ENCODE peak calls at places on chromosome 3, in eight cellular contexts. N is MM.1S, O is colonic mucosa, A is neural progenitor cell, I is thoracic aorta, B is cardiac muscle cell, Y is fibroblast of lung, T is ascending aorta. U is an unnamed sample. For H3K36me3 and H3K4me1, the result is how much of the 10 kb centered on the place peaks cover.

GRCh38 chr3:46087871-46088270 is 60.6 kb upstream of the XCR1 start:
- DNase-seq in O (no peak), T (no peak), N (peak), B (no peak), Y (peak), I (no peak), A (no peak), U (no peak)

GRCh38 chr3:182920515-182921084 is 59.7 kb downstream of the DCUN1D1 start:
- DNase-seq in B (peak), N (no peak), A (peak), Y (peak), O (no peak), I (no peak), T (no peak), U (no peak)

GRCh38 chr3:135051409-135051946 is 256.4 kb downstream of the EPHB1 start:
- DNase-seq in T (no peak), O (no peak), B (no peak), A (no peak), Y (no peak), I (no peak), N (no peak), U (no peak)

GRCh38 chr3:39531681-39532080 is 64.2 kb downstream of the MOBP start:
- DNase-seq in B (no peak), O (no peak), N (no peak), Y (peak), A (no peak), I (peak), T (peak), U (no peak)

GRCh38 chr3:71723452-71724170 is 1.6 kb downstream of the EIF4E3 start:
- DNase-seq in T (no peak), A (no peak), O (no peak), N (peak), Y (no peak), B (no peak), I (no peak), U (no peak)

GRCh38 chr3:63990204-63990603 is 33.1 kb downstream of the PSMD6 start:
- DNase-seq in T (no peak), I (no peak), Y (no peak), B (no peak), A (no peak), N (no peak), O (no peak), U (no peak)

GRCh38 chr3:126959921-126960603 is 22.9 kb upstream of the PLXNA1 start:
- DNase-seq in A (peak), O (no peak), I (no peak), N (no peak), B (no peak), Y (peak), T (no peak), U (peak)

GRCh38 chr3:63948995-63949394 is 36.8 kb upstream of the SCAANT1 start:
- DNase-seq in A (no peak), O (no peak), Y (peak), T (no peak), B (no peak), I (no peak), N (no peak), U (no peak)

GRCh38 chr3:156158656-156159295 is 38.4 kb downstream of the KCNAB1 start:
- DNase-seq in O (no peak), B (no peak), A (no peak), T (no peak), I (no peak), N (no peak), Y (no peak), U (no peak)

GRCh38 chr3:144549161-144549560 is 577.5 kb downstream of the DIPK2A start:
- DNase-seq in Y (peak), N (peak), T (no peak), A (peak), I (no peak), B (peak), O (no peak), U (no peak)

GRCh38 chr3:8656240-8656639 is 11.6 kb upstream of the SSUH2 start:
- DNase-seq in A (no peak), Y (no peak), T (no peak), O (no peak), I (no peak), B (no peak), N (no peak), U (no peak)

GRCh38 chr3:80338366-80338765 is 570.6 kb upstream of the ROBO1 start:
- DNase-seq in O (no peak), T (no peak), I (no peak), N (no peak), B (no peak), Y (peak), A (no peak), U (no peak)

GRCh38 chr3:66039590-66039887 is 821 bp upstream of the MAGI1 start:
- DNase-seq in I (no peak), Y (no peak), A (peak), T (peak), B (peak), N (no peak), O (peak), U (peak)

GRCh38 chr3:131470377-131470776 is 32.4 kb downstream of the MRPL3 start:
- DNase-seq in Y (no peak), N (no peak), I (no peak), B (no peak), T (no peak), O (no peak), A (no peak), U (no peak)

GRCh38 chr3:4776980-4777581 is 202.2 kb upstream of the BHLHE40 start:
- DNase-seq in A (no peak), B (no peak), Y (no peak), I (no peak), O (peak), T (no peak), N (no peak), U (no peak)

GRCh38 chr3:143218176-143218575 is 98.6 kb downstream of the CHST2 start:
- DNase-seq in A (no peak), N (no peak), I (no peak), T (no peak), Y (no peak), O (no peak), B (no peak), U (no peak)

GRCh38 chr3:32733631-32734229 is 48.7 kb downstream of the CNOT10 start:
- DNase-seq in A (peak), N (peak), O (no peak), T (no peak), I (no peak), B (peak), Y (peak), U (no peak)

GRCh38 chr3:56761887-56762605 is 39.7 kb downstream of the ARHGEF3 start:
- DNase-seq in Y (no peak), B (no peak), N (no peak), O (no peak), A (no peak), I (no peak), T (no peak), U (no peak)

GRCh38 chr3:16372362-16373269 is 107.6 kb downstream of the OXNAD1 start:
- DNase-seq in T (no peak), B (no peak), Y (no peak), O (no peak), I (no peak), A (no peak), N (no peak), U (no peak)

DNA sequence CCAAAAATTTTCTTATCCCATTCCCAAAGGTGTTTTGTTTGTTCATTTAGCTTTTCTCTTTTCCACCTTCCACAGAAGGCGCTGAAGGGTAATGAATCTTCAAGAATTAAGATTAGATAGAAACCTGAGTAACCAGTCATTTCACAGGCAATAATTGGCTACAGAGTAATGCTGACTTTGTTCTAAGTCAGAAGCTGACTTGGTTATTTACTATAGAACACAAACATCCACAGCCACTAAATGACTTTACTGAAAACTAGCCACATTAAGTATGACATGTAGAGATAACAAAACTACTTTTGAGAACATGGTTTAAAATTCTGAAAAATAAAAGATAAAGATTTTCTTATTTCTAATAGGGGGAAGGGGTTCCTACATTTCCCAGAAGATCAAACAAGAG is 7.8 kb downstream of the CLDND1 start:
- DNase-seq in T (no peak), Y (no peak), N (no peak), A (no peak), I (no peak), O (no peak), B (no peak), U (no peak)
- H3K36me3 ChIP-seq in T (under half), Y (under half), N (under half), A (under half), I (under half), O (under half), B (under half), U (under half)

GRCh38 chr3:197428961-197429360 is 126.8 kb downstream of the BDH1 start:
- DNase-seq in T (no peak), O (no peak), N (no peak), B (no peak), Y (no peak), I (no peak), A (no peak), U (no peak)

GRCh38 chr3:197426161-197426566 is 127.8 kb upstream of the DLG1 start:
- DNase-seq in B (peak), T (peak), I (no peak), A (no peak), Y (no peak), N (no peak), O (no peak), U (no peak)

GRCh38 chr3:197428117-197428761 is 127.5 kb downstream of the BDH1 start:
- DNase-seq in B (no peak), A (peak), Y (peak), O (peak), T (no peak), N (no peak), I (no peak), U (no peak)

GRCh38 chr3:197425485-197426131 is 127.2 kb upstream of the DLG1 start:
- DNase-seq in O (no peak), B (no peak), A (no peak), Y (no peak), T (no peak), I (no peak), N (no peak), U (no peak)

DNA sequence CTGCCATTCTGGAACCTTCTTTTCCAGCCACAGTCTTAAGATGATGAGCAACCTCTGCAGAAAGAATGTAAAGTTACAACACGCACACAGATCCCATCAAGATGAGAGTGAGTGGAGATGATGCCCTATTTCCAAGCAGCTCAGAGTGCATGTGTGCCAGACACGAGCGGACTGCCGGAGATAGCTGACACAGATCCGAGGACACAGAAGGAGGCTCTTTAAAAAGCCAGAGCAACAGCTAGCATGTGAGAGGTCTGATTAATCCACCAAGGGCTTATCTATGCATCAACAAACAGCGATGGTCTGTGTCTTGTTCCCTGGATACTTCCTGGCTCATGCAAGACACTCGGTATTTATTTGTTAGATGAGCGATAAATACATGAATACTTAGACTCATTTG is 128.6 kb upstream of the DLG1 start:
- DNase-seq in B (no peak), O (no peak), Y (no peak), T (no peak), N (no peak), I (no peak), A (no peak), U (no peak)
- H3K4me1 ChIP-seq in B (under half), O (under half), Y (under half), T (under half), N (under half), I (under half), A (under half), U (under half)

GRCh38 chr3:42905740-42906084 is 230 bp upstream of the ZNF662 start:
- DNase-seq in T (no peak), B (no peak), I (no peak), Y (peak), O (no peak), N (no peak), A (no peak), U (no peak)
- H3K4me3 ChIP-seq in T (peak), B (no peak), I (peak), Y (peak), O (peak), N (no peak), A (no peak), U (peak)

GRCh38 chr3:187274315-187274976 is 17.1 kb downstream of the MASP1 start:
- DNase-seq in T (no peak), N (no peak), I (no peak), A (no peak), O (no peak), B (no peak), Y (no peak), U (no peak)
- H3K36me3 ChIP-seq in T (under half), N (under half), I (under half), A (under half), O (under half), B (under half), Y (under half), U (under half)

GRCh38 chr3:112640333-112640863 is 545 bp downstream of the CCDC80 start:
- DNase-seq in T (peak), Y (peak), O (no peak), A (peak), B (peak), N (no peak), I (no peak), U (no peak)
- H3K4me1 ChIP-seq in T (under half), Y (under half), O (under half), A (under half), B (under half), N (under half), I (half or more), U (under half)

GRCh38 chr3:99817047-99817436 is 620 bp upstream of the CMSS1 start:
- DNase-seq in N (peak), I (no peak), B (no peak), Y (no peak), T (no peak), O (peak), A (peak), U (no peak)

GRCh38 chr3:99817437-99818240 is at the start of gene CMSS1:
- DNase-seq in Y (peak), T (peak), O (peak), B (peak), A (peak), I (peak), N (peak), U (peak)

GRCh38 chr3:99823723-99824711 is 6.4 kb downstream of the CMSS1 start:
- DNase-seq in T (no peak), N (no peak), Y (no peak), O (no peak), I (no peak), B (no peak), A (peak), U (no peak)

DNA sequence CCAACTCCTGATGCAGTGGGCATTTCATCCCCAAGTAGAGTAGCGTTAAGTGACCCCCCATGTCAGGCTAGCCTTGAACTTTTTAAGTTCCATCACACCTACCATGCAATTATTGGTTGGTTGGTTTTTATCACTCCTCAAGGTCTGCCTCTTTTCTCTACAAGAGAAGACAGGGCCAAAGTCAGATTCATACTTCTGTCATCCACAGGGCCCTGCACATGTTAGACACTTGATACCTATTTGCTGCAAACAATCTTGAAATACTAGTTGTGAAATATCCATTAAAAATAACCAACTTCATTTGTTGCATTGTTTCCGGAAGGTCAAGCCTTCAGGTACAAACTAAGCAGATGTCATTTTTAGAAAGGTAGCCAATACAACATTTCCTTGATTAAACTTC is 1.2 kb downstream of the CMSS1 start:
- DNase-seq in N (no peak), T (no peak), B (no peak), O (no peak), A (no peak), Y (no peak), I (no peak), U (no peak)
- H3K4me3 ChIP-seq in N (peak), T (peak), B (peak), O (no peak), A (peak), Y (peak), I (peak), U (no peak)

GRCh38 chr3:196064006-196064405 is 17.9 kb downstream of the TFRC start:
- DNase-seq in I (no peak), B (no peak), T (no peak), N (no peak), O (no peak), A (no peak), Y (no peak), U (no peak)
- H3K36me3 ChIP-seq in I (half or more), B (half or more), T (half or more), N (half or more), O (under half), A (under half), Y (under half), U (under half)

GRCh38 chr3:50269977-50270413 is 1.0 kb downstream of the SEMA3B start:
- DNase-seq in Y (no peak), O (no peak), N (no peak), T (no peak), A (no peak), B (no peak), I (no peak), U (no peak)
- H3K4me1 ChIP-seq in Y (half or more), O (under half), N (under half), T (half or more), A (under half), B (under half), I (half or more), U (under half)

GRCh38 chr3:170909129-170909903 is 879 bp upstream of the EIF5A2 start:
- DNase-seq in Y (peak), A (no peak), T (no peak), B (no peak), O (no peak), I (no peak), N (no peak), U (no peak)
- H3K4me3 ChIP-seq in Y (no peak), A (no peak), T (peak), B (no peak), O (no peak), I (peak), N (no peak), U (no peak)